ENCODE peak calls at places on chromosome 15, in six cellular contexts. T is RWPE2; G is activated CD4-positive, alpha-beta T cell treated with anti-CD3 and anti-CD28 coated beads, Interleukin-2, amount 50 U/mL, for 48 hours; E is T-helper 2 cell; K is nucleus accumbens; H is AG09309. B is an unnamed sample.

GRCh38 chr15:81776961-81777360 is 268.9 kb downstream of the MEX3B start:
- DNase-seq in T (no peak), G (no peak), E (no peak), K (no peak), H (no peak), B (no peak)

GRCh38 chr15:36988947-36989346 is 111.4 kb downstream of the MEIS2 start:
- DNase-seq in T (no peak), G (no peak), E (no peak), K (no peak), H (no peak), B (no peak)

GRCh38 chr15:100516592-100517489 is 11.9 kb downstream of the CERS3 start:
- DNase-seq in T (no peak), G (no peak), E (no peak), K (no peak), H (no peak), B (no peak)

GRCh38 chr15:70596354-70597055 is 166.9 kb downstream of the UACA start:
- DNase-seq in T (no peak), G (peak), E (no peak), K (no peak), H (peak), B (no peak)

GRCh38 chr15:93241696-93242585 is 152.9 kb upstream of the RGMA start:
- DNase-seq in T (no peak), G (no peak), E (no peak), K (no peak), H (no peak), B (no peak)

GRCh38 chr15:82040862-82041261 is 5.0 kb downstream of the MEX3B start:
- DNase-seq in T (no peak), G (no peak), E (no peak), K (no peak), H (no peak), B (no peak)

GRCh38 chr15:78075490-78076230 is 1.9 kb downstream of the TBC1D2B start:
- DNase-seq in T (no peak), G (no peak), E (no peak), K (no peak), H (no peak), B (no peak)

GRCh38 chr15:88513195-88513594 is 33.3 kb downstream of the DET1 start:
- DNase-seq in T (no peak), G (no peak), E (no peak), K (no peak), H (peak), B (no peak)

GRCh38 chr15:90701048-90701447 is 16.1 kb upstream of the BLM start:
- DNase-seq in T (peak), G (no peak), E (no peak), K (no peak), H (no peak), B (no peak)

GRCh38 chr15:57053470-57053869 is 135.0 kb downstream of the TCF12 start:
- DNase-seq in T (no peak), G (no peak), E (no peak), K (no peak), H (no peak), B (no peak)

GRCh38 chr15:35505152-35505551 is 40.8 kb downstream of the DPH6 start:
- DNase-seq in T (no peak), G (no peak), E (no peak), K (no peak), H (no peak), B (no peak)

GRCh38 chr15:45306105-45306504 is 54.1 kb downstream of the SLC28A2 start:
- DNase-seq in T (no peak), G (no peak), E (no peak), K (no peak), H (no peak), B (no peak)

GRCh38 chr15:75357976-75358673 is 10.3 kb downstream of the MAN2C1 start:
- DNase-seq in T (peak), G (no peak), E (no peak), K (no peak), H (no peak), B (no peak)

GRCh38 chr15:93291380-93291779 is 202.4 kb upstream of the RGMA start:
- DNase-seq in T (no peak), G (no peak), E (no peak), K (no peak), H (no peak), B (no peak)

GRCh38 chr15:51888593-51889195 is 59.2 kb downstream of the TMOD3 start:
- DNase-seq in T (no peak), G (no peak), E (no peak), K (no peak), H (no peak), B (no peak)

GRCh38 chr15:88932271-88932874 is 19.2 kb upstream of the MFGE8 start:
- DNase-seq in T (no peak), G (no peak), E (no peak), K (peak), H (no peak), B (no peak)

GRCh38 chr15:101111570-101112262 is 140.1 kb downstream of the CHSY1 start:
- DNase-seq in T (peak), G (no peak), E (no peak), K (no peak), H (no peak), B (no peak)

GRCh38 chr15:64843996-64844395 is 2.3 kb downstream of the PLEKHO2 start:
- DNase-seq in T (no peak), G (no peak), E (no peak), K (no peak), H (no peak), B (no peak)

GRCh38 chr15:83205725-83206324 is 1.8 kb downstream of the HDGFL3 start:
- DNase-seq in T (no peak), G (no peak), E (no peak), K (no peak), H (peak), B (no peak)

GRCh38 chr15:66594344-66594743 is 28.5 kb upstream of the LCTL start:
- DNase-seq in T (no peak), G (no peak), E (no peak), K (no peak), H (no peak), B (no peak)

GRCh38 chr15:37109952-37110630 is 9.7 kb upstream of the MEIS2 start:
- DNase-seq in T (no peak), G (no peak), E (no peak), K (peak), H (no peak), B (peak)

GRCh38 chr15:63501256-63502089 is 2.9 kb upstream of the USP3 start:
- DNase-seq in T (peak), G (no peak), E (peak), K (no peak), H (peak), B (no peak)

GRCh38 chr15:42804739-42805138 is 67.8 kb upstream of the CDAN1 start:
- DNase-seq in T (no peak), G (no peak), E (no peak), K (no peak), H (no peak), B (no peak)

GRCh38 chr15:52858388-52859176 is 68.4 kb upstream of the ONECUT1 start:
- DNase-seq in T (no peak), G (no peak), E (no peak), K (no peak), H (no peak), B (no peak)

GRCh38 chr15:67824900-67825879 is at the start of gene SKOR1:
- DNase-seq in T (peak), G (peak), E (no peak), K (no peak), H (no peak), B (no peak)

GRCh38 chr15:23897091-23897490 is 210.0 kb upstream of the NDN start:
- DNase-seq in T (no peak), G (no peak), E (no peak), K (no peak), H (no peak), B (no peak)

GRCh38 chr15:65902373-65902772 is 33.1 kb downstream of the RAB11A start:
- DNase-seq in T (peak), G (no peak), E (no peak), K (no peak), H (no peak), B (no peak)

GRCh38 chr15:30073915-30074314 is 8.8 kb upstream of the GOLGA8J start:
- DNase-seq in T (no peak), G (no peak), E (no peak), K (no peak), H (no peak), B (no peak)

GRCh38 chr15:39430389-39430788 is 150.5 kb upstream of the THBS1 start:
- DNase-seq in T (no peak), G (no peak), E (no peak), K (no peak), H (no peak), B (no peak)

GRCh38 chr15:75380773-75381172 is 12.4 kb upstream of the MAN2C1 start:
- DNase-seq in T (no peak), G (no peak), E (no peak), K (no peak), H (no peak), B (no peak)

GRCh38 chr15:40239671-40240618 is 1.1 kb downstream of the PAK6 start:
- DNase-seq in T (no peak), G (no peak), E (no peak), K (peak), H (no peak), B (no peak)

GRCh38 chr15:28110416-28110975 is 11.4 kb upstream of the OCA2 start:
- DNase-seq in T (no peak), G (no peak), E (no peak), K (no peak), H (no peak), B (no peak)

GRCh38 chr15:78991879-78992278 is 47.0 kb upstream of the CTSH start:
- DNase-seq in T (peak), G (no peak), E (no peak), K (no peak), H (no peak), B (no peak)

GRCh38 chr15:68333775-68334470 is 56.4 kb downstream of the FEM1B start:
- DNase-seq in T (no peak), G (no peak), E (no peak), K (no peak), H (no peak), B (no peak)

GRCh38 chr15:41161736-41162135 is 45.7 kb upstream of the INO80 start:
- DNase-seq in T (no peak), G (no peak), E (no peak), K (no peak), H (no peak), B (no peak)

GRCh38 chr15:71079208-71080044 is 35.8 kb upstream of the THSD4 start:
- DNase-seq in T (no peak), G (no peak), E (no peak), K (no peak), H (peak), B (no peak)

GRCh38 chr15:68054658-68055223 is 626 bp downstream of the PIAS1 start:
- DNase-seq in T (peak), G (peak), E (peak), K (peak), H (no peak), B (peak)

GRCh38 chr15:66878761-66879160 is 176.7 kb downstream of the SMAD6 start:
- DNase-seq in T (no peak), G (no peak), E (no peak), K (no peak), H (no peak), B (no peak)

B was measured in anterior cingulate cortex.